ENCODE peak calls at places on chromosome 10, in five cellular contexts. One of them, this sample, is unnamed.

GRCh38 chr10:5632430-5632829 is 34.0 kb downstream of the ASB13 start:
- DNase-seq in A549: peak; percentile 65
- DNase-seq in neural progenitor cell: no peak
- DNase-seq in K562: no peak
- DNase-seq in aorta: peak; percentile 64
- DNase-seq in this sample: no peak

GRCh38 chr10:133021116-133021962 is 66.4 kb upstream of the ADGRA1 start:
- DNase-seq in A549: no peak
- DNase-seq in neural progenitor cell: no peak
- DNase-seq in K562: no peak
- DNase-seq in aorta: no peak
- DNase-seq in this sample: no peak

GRCh38 chr10:103589074-103589630 is 95.6 kb downstream of the NEURL1 start:
- DNase-seq in A549: no peak
- DNase-seq in neural progenitor cell: no peak
- DNase-seq in K562: no peak
- DNase-seq in aorta: peak; percentile 32
- DNase-seq in this sample: no peak

GRCh38 chr10:93999401-93999851 is 5.7 kb downstream of the PLCE1 start:
- DNase-seq in A549: no peak
- DNase-seq in neural progenitor cell: peak; percentile 14
- DNase-seq in K562: no peak
- DNase-seq in aorta: peak; percentile 70
- DNase-seq in this sample: peak; percentile 82

GRCh38 chr10:79403441-79404230 is 41.8 kb downstream of the ZCCHC24 start:
- DNase-seq in A549: no peak
- DNase-seq in neural progenitor cell: peak; percentile 61
- DNase-seq in K562: no peak
- DNase-seq in aorta: peak; percentile 46
- DNase-seq in this sample: no peak

GRCh38 chr10:62772186-62772950 is 32.2 kb upstream of the ADO start:
- DNase-seq in A549: no peak
- DNase-seq in neural progenitor cell: no peak
- DNase-seq in K562: no peak
- DNase-seq in aorta: no peak
- DNase-seq in this sample: no peak

GRCh38 chr10:38127812-38128211 is 33.7 kb downstream of the ZNF37A start:
- DNase-seq in A549: no peak
- DNase-seq in neural progenitor cell: no peak
- DNase-seq in K562: no peak
- DNase-seq in aorta: no peak
- DNase-seq in this sample: no peak

GRCh38 chr10:93992400-93993030 is 1.2 kb upstream of the PLCE1 start:
- DNase-seq in A549: peak; percentile 55
- DNase-seq in neural progenitor cell: peak; percentile 37
- DNase-seq in K562: no peak
- DNase-seq in aorta: no peak
- DNase-seq in this sample: no peak

GRCh38 chr10:14356921-14357320 is 26.2 kb upstream of the FRMD4A start:
- DNase-seq in A549: no peak
- DNase-seq in neural progenitor cell: no peak
- DNase-seq in K562: no peak
- DNase-seq in aorta: no peak
- DNase-seq in this sample: no peak

GRCh38 chr10:77393821-77394501 is 243.6 kb downstream of the KCNMA1 start:
- DNase-seq in A549: no peak
- DNase-seq in neural progenitor cell: no peak
- DNase-seq in K562: no peak
- DNase-seq in aorta: no peak
- DNase-seq in this sample: no peak

GRCh38 chr10:74282151-74282852 is 131.3 kb downstream of the ADK start:
- DNase-seq in A549: no peak
- DNase-seq in neural progenitor cell: no peak
- DNase-seq in K562: no peak
- DNase-seq in aorta: no peak
- DNase-seq in this sample: no peak

GRCh38 chr10:31075434-31075833 is 43.8 kb upstream of the ZNF438 start:
- DNase-seq in A549: peak; percentile 14
- DNase-seq in neural progenitor cell: no peak
- DNase-seq in K562: no peak
- DNase-seq in aorta: no peak
- DNase-seq in this sample: no peak

GRCh38 chr10:6221971-6222751 is 19.4 kb downstream of the PFKFB3 start:
- DNase-seq in A549: no peak
- DNase-seq in neural progenitor cell: no peak
- DNase-seq in K562: no peak
- DNase-seq in aorta: peak; percentile 77
- DNase-seq in this sample: no peak

GRCh38 chr10:14545827-14546226 is 215.1 kb upstream of the FRMD4A start:
- DNase-seq in A549: no peak
- DNase-seq in neural progenitor cell: no peak
- DNase-seq in K562: no peak
- DNase-seq in aorta: no peak
- DNase-seq in this sample: no peak

GRCh38 chr10:21527634-21528451 is 2.4 kb upstream of the SKIDA1 start:
- DNase-seq in A549: peak; percentile 76
- DNase-seq in neural progenitor cell: no peak
- DNase-seq in K562: no peak
- DNase-seq in aorta: no peak
- DNase-seq in this sample: no peak

GRCh38 chr10:118373786-118374185 is 31.7 kb upstream of the FAM204A start:
- DNase-seq in A549: peak; percentile 4
- DNase-seq in neural progenitor cell: no peak
- DNase-seq in K562: no peak
- DNase-seq in aorta: no peak
- DNase-seq in this sample: no peak

GRCh38 chr10:50447691-50448090 is 176.1 kb downstream of the SGMS1 start:
- DNase-seq in A549: no peak
- DNase-seq in neural progenitor cell: no peak
- DNase-seq in K562: no peak
- DNase-seq in aorta: no peak
- DNase-seq in this sample: no peak

GRCh38 chr10:11304906-11305585 is 287.4 kb downstream of the CELF2 start:
- DNase-seq in A549: no peak
- DNase-seq in neural progenitor cell: no peak
- DNase-seq in K562: no peak
- DNase-seq in aorta: no peak
- DNase-seq in this sample: peak; percentile 60

GRCh38 chr10:133276435-133277201 is at the start of gene ADAM8:
- DNase-seq in A549: no peak
- DNase-seq in neural progenitor cell: peak; percentile 77
- DNase-seq in K562: peak; percentile 78
- DNase-seq in aorta: peak; percentile 59
- DNase-seq in this sample: no peak

GRCh38 chr10:78913219-78914059 is 155.3 kb upstream of the ZMIZ1 start:
- DNase-seq in A549: no peak
- DNase-seq in neural progenitor cell: peak; percentile 93
- DNase-seq in K562: no peak
- DNase-seq in aorta: no peak
- DNase-seq in this sample: no peak

GRCh38 chr10:17445400-17445998 is 8.9 kb downstream of the ST8SIA6 start:
- DNase-seq in A549: no peak
- DNase-seq in neural progenitor cell: peak; percentile 15
- DNase-seq in K562: no peak
- DNase-seq in aorta: no peak
- DNase-seq in this sample: no peak

GRCh38 chr10:110923856-110924493 is 4.6 kb downstream of the SHOC2 start:
- DNase-seq in A549: peak; percentile 56
- DNase-seq in neural progenitor cell: no peak
- DNase-seq in K562: no peak
- DNase-seq in aorta: no peak
- DNase-seq in this sample: no peak

GRCh38 chr10:116469437-116469836 is 41.8 kb downstream of the PNLIPRP3 start:
- DNase-seq in A549: no peak
- DNase-seq in neural progenitor cell: no peak
- DNase-seq in K562: no peak
- DNase-seq in aorta: no peak
- DNase-seq in this sample: no peak

GRCh38 chr10:117262296-117263293 is 21.7 kb downstream of the SLC18A2 start:
- DNase-seq in A549: no peak
- DNase-seq in neural progenitor cell: no peak
- DNase-seq in K562: no peak
- DNase-seq in aorta: no peak
- DNase-seq in this sample: no peak

GRCh38 chr10:78384021-78384420 is 350.4 kb downstream of the RPS24 start:
- DNase-seq in A549: no peak
- DNase-seq in neural progenitor cell: no peak
- DNase-seq in K562: no peak
- DNase-seq in aorta: no peak
- DNase-seq in this sample: no peak

GRCh38 chr10:133150656-133151055 is 9.4 kb upstream of the KNDC1 start:
- DNase-seq in A549: no peak
- DNase-seq in neural progenitor cell: no peak
- DNase-seq in K562: no peak
- DNase-seq in aorta: peak; percentile 19
- DNase-seq in this sample: no peak

GRCh38 chr10:5291501-5292195 is 73.1 kb upstream of the UCN3 start:
- DNase-seq in A549: peak; percentile 97
- DNase-seq in neural progenitor cell: peak; percentile 17
- DNase-seq in K562: peak; percentile 20
- DNase-seq in aorta: peak; percentile 73
- DNase-seq in this sample: no peak

GRCh38 chr10:9243861-9244515 is 1189.5 kb downstream of the GATA3 start:
- DNase-seq in A549: no peak
- DNase-seq in neural progenitor cell: peak; percentile 25
- DNase-seq in K562: no peak
- DNase-seq in aorta: no peak
- DNase-seq in this sample: no peak

GRCh38 chr10:103616705-103617361 is 123.3 kb downstream of the NEURL1 start:
- DNase-seq in A549: no peak
- DNase-seq in neural progenitor cell: no peak
- DNase-seq in K562: no peak
- DNase-seq in aorta: peak; percentile 67
- DNase-seq in this sample: peak; percentile 85

GRCh38 chr10:71726673-71727428 is 7.3 kb upstream of the C10orf105 start:
- DNase-seq in A549: no peak
- DNase-seq in neural progenitor cell: no peak
- DNase-seq in K562: no peak
- DNase-seq in aorta: peak; percentile 44
- DNase-seq in this sample: no peak

GRCh38 chr10:24156686-24157085 is 52.3 kb upstream of the KIAA1217 start:
- DNase-seq in A549: no peak
- DNase-seq in neural progenitor cell: no peak
- DNase-seq in K562: no peak
- DNase-seq in aorta: no peak
- DNase-seq in this sample: no peak

GRCh38 chr10:125024496-125025234 is 82.7 kb downstream of the ZRANB1 start:
- DNase-seq in A549: no peak
- DNase-seq in neural progenitor cell: no peak
- DNase-seq in K562: no peak
- DNase-seq in aorta: peak; percentile 4
- DNase-seq in this sample: no peak

GRCh38 chr10:81866753-81867152 is 8.2 kb upstream of the NRG3 start:
- DNase-seq in A549: no peak
- DNase-seq in neural progenitor cell: no peak
- DNase-seq in K562: no peak
- DNase-seq in aorta: no peak
- DNase-seq in this sample: no peak

GRCh38 chr10:60853672-60854071 is 75.4 kb downstream of the CDK1 start:
- DNase-seq in A549: no peak
- DNase-seq in neural progenitor cell: no peak
- DNase-seq in K562: no peak
- DNase-seq in aorta: no peak
- DNase-seq in this sample: no peak

GRCh38 chr10:119396709-119397071 is 145.8 kb downstream of the RGS10 start:
- DNase-seq in A549: no peak
- DNase-seq in neural progenitor cell: no peak
- DNase-seq in K562: no peak
- DNase-seq in aorta: no peak
- DNase-seq in this sample: no peak
- H3K4me3 ChIP-seq in A549: no peak overlapping the region
- H3K4me3 ChIP-seq in neural progenitor cell: no peak overlapping the region
- H3K4me3 ChIP-seq in K562: no peak overlapping the region
- H3K4me3 ChIP-seq in aorta: no peak overlapping the region
- H3K4me3 ChIP-seq in this sample: no peak overlapping the region

GRCh38 chr10:48252354-48252650 is 22.2 kb downstream of the FRMPD2 start:
- DNase-seq in A549: no peak
- DNase-seq in neural progenitor cell: no peak
- DNase-seq in K562: no peak
- DNase-seq in aorta: no peak
- DNase-seq in this sample: no peak

GRCh38 chr10:48255722-48256121 is 18.8 kb downstream of the FRMPD2 start:
- DNase-seq in A549: no peak
- DNase-seq in neural progenitor cell: no peak
- DNase-seq in K562: no peak
- DNase-seq in aorta: no peak
- DNase-seq in this sample: no peak

GRCh38 chr10:48254745-48255144 is 19.8 kb downstream of the FRMPD2 start:
- DNase-seq in A549: no peak
- DNase-seq in neural progenitor cell: no peak
- DNase-seq in K562: no peak
- DNase-seq in aorta: no peak
- DNase-seq in this sample: no peak

GRCh38 chr10:48251525-48252353 is 22.8 kb downstream of the FRMPD2 start:
- DNase-seq in A549: no peak
- DNase-seq in neural progenitor cell: no peak
- DNase-seq in K562: no peak
- DNase-seq in aorta: no peak
- DNase-seq in this sample: no peak

DNA sequence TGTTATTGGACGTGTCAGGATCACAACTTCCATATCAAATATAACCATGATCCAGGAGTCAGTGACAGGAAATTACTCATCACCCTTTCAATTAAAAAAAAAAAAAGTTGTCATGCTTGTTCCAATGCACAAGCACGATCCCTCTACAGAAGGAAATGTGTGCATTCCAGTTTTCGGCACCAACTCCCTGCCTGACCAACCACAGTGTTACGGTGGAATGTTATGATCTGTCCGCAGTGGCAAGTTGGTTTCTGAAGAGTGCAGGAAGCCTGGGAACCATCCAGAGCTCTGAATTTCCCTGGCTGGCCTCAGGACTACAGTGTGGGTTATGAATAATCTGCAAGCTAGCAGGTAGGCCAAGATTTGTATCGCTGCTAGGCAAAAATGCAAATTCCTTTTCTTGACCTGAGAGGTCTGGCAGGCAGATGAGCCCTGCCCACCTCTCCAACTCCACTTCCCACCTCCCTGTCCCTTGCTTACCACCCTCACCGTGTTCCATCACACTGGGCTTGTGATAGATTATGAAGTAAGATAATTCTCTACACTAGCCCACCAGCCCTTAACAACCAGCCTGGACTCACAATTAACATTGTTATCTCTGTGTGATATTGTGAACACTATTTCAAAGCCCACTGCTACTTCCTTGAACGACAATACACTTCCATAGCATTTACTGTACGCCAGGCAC is 20.4 kb downstream of the FRMPD2 start:
- DNase-seq in A549: no peak
- DNase-seq in neural progenitor cell: no peak
- DNase-seq in K562: no peak
- DNase-seq in aorta: no peak
- DNase-seq in this sample: no peak
- H3K27ac ChIP-seq in A549: no peak overlapping the region
- H3K27ac ChIP-seq in neural progenitor cell: no peak overlapping the region
- H3K27ac ChIP-seq in K562: no peak overlapping the region
- H3K27ac ChIP-seq in aorta: no peak overlapping the region
- H3K27ac ChIP-seq in this sample: no peak overlapping the region

GRCh38 chr10:86958109-86958830 is at the start of gene SNCG:
- DNase-seq in A549: no peak
- DNase-seq in neural progenitor cell: no peak
- DNase-seq in K562: peak; percentile 55
- DNase-seq in aorta: peak; percentile 68
- DNase-seq in this sample: peak; percentile 71
- H3K4me3 ChIP-seq in A549: peak within 1 kb of the TSS; percentile 12
- H3K4me3 ChIP-seq in neural progenitor cell: no peak within 1 kb of the TSS
- H3K4me3 ChIP-seq in K562: peak within 1 kb of the TSS; percentile 49
- H3K4me3 ChIP-seq in aorta: no peak within 1 kb of the TSS
- H3K4me3 ChIP-seq in this sample: peak within 1 kb of the TSS; percentile 66

GRCh38 chr10:99768430-99769011 is 13.9 kb upstream of the ABCC2 start:
- DNase-seq in A549: no peak
- DNase-seq in neural progenitor cell: peak; percentile 27
- DNase-seq in K562: no peak
- DNase-seq in aorta: no peak
- DNase-seq in this sample: no peak
- H3K27ac ChIP-seq in A549: peak overlapping the region; percentile 14
- H3K27ac ChIP-seq in neural progenitor cell: no peak overlapping the region
- H3K27ac ChIP-seq in K562: no peak overlapping the region
- H3K27ac ChIP-seq in aorta: no peak overlapping the region
- H3K27ac ChIP-seq in this sample: no peak overlapping the region

This sample was measured in coronary artery.